ENCODE peak calls at places on chromosomes 12 and 14, in six cellular contexts. H is stomach, P is neural progenitor cell, E is kidney, N is GM06990, C is bronchial epithelial cell. Q is an unnamed sample.

GRCh38 chr14:73374218-73374617 is 84.1 kb downstream of the NUMB start:
- DNase-seq in C (no peak), N (no peak), E (no peak), P (no peak), H (no peak), Q (no peak)

GRCh38 chr12:100234591-100235304 is 32.1 kb downstream of the DEPDC4 start:
- DNase-seq in E (no peak), H (no peak), P (peak; percentile 31), N (peak; percentile 6), C (peak; percentile 59), Q (no peak)

GRCh38 chr12:71392521-71393145 is 47.0 kb upstream of the LGR5 start:
- DNase-seq in C (peak; percentile 84), H (no peak), E (no peak), N (no peak), P (peak; percentile 74), Q (no peak)

GRCh38 chr12:66688836-66689439 is 10.1 kb upstream of the GRIP1 start:
- DNase-seq in H (peak; percentile 51), E (no peak), P (peak; percentile 84), N (peak; percentile 35), C (peak; percentile 58), Q (peak; percentile 49)

GRCh38 chr14:70601162-70601561 is 707 bp upstream of the MED6 start:
- DNase-seq in N (no peak), P (peak; percentile 7), E (no peak), C (peak; percentile 72), H (no peak), Q (no peak)

GRCh38 chr14:71143391-71144290 is 236.4 kb downstream of the PCNX1 start:
- DNase-seq in E (no peak), H (no peak), C (peak; percentile 99), N (no peak), P (no peak), Q (no peak)

GRCh38 chr12:2258035-2258434 is 205.2 kb downstream of the CACNA1C start:
- DNase-seq in C (no peak), E (no peak), N (no peak), H (no peak), P (no peak), Q (no peak)

GRCh38 chr12:107903377-107904061 is 129.0 kb downstream of the ASCL4 start:
- DNase-seq in E (peak; percentile 87), C (no peak), P (peak; percentile 88), N (peak; percentile 93), H (peak; percentile 76), Q (peak; percentile 37)

GRCh38 chr12:16056910-16057309 is 145.8 kb downstream of the DERA start:
- DNase-seq in C (no peak), P (no peak), E (no peak), N (no peak), H (no peak), Q (no peak)

GRCh38 chr12:5172886-5173285 is 129.2 kb downstream of the KCNA5 start:
- DNase-seq in H (no peak), C (no peak), N (no peak), P (no peak), E (no peak), Q (no peak)

GRCh38 chr14:66979083-66979974 is 209.9 kb upstream of the GARIN2 start:
- DNase-seq in C (no peak), N (no peak), P (no peak), H (no peak), E (no peak), Q (no peak)

GRCh38 chr14:24741871-24742270 is 107.9 kb upstream of the GZMB start:
- DNase-seq in C (peak; percentile 45), E (no peak), P (no peak), N (no peak), H (no peak), Q (no peak)

GRCh38 chr12:95200128-95200973 is 16.9 kb downstream of the FGD6 start:
- DNase-seq in C (peak; percentile 60), E (no peak), P (no peak), N (no peak), H (no peak), Q (no peak)

GRCh38 chr14:56514663-56515371 is 64.8 kb upstream of the TMEM260 start:
- DNase-seq in E (no peak), P (no peak), C (no peak), N (no peak), H (no peak), Q (no peak)

GRCh38 chr12:26719852-26720251 is 113.1 kb downstream of the ITPR2 start:
- DNase-seq in H (no peak), P (no peak), C (no peak), N (no peak), E (no peak), Q (no peak)
- TF ChIP-seq CTCF in H (no peak), P (peak; percentile 24), C (no peak), N (no peak), E (no peak), Q (peak; percentile 22)

GRCh38 chr12:6827982-6828670 is at the start of gene P3H3:
- DNase-seq in H (no peak), C (peak; percentile 19), E (peak; percentile 84), P (peak; percentile 70), N (no peak), Q (peak; percentile 53)
- TF ChIP-seq CTCF in H (no peak), C (no peak), E (no peak), P (peak; percentile 28), N (no peak), Q (no peak)

GRCh38 chr14:105247026-105247425 is 1.3 kb upstream of the BTBD6 start:
- DNase-seq in E (no peak), N (no peak), H (no peak), C (no peak), P (no peak), Q (no peak)

GRCh38 chr14:105249175-105250007 is 1.1 kb downstream of the BTBD6 start:
- DNase-seq in C (peak; percentile 12), P (peak; percentile 52), H (peak; percentile 35), N (no peak), E (peak; percentile 75), Q (no peak)

GRCh38 chr14:105250008-105250366 is 1.7 kb downstream of the BTBD6 start:
- DNase-seq in N (no peak), H (no peak), C (no peak), P (no peak), E (peak; percentile 66), Q (no peak)

GRCh38 chr14:105247715-105248367 is 492 bp upstream of the BTBD6 start:
- DNase-seq in N (no peak), C (no peak), E (no peak), P (peak; percentile 14), H (no peak), Q (no peak)

DNA sequence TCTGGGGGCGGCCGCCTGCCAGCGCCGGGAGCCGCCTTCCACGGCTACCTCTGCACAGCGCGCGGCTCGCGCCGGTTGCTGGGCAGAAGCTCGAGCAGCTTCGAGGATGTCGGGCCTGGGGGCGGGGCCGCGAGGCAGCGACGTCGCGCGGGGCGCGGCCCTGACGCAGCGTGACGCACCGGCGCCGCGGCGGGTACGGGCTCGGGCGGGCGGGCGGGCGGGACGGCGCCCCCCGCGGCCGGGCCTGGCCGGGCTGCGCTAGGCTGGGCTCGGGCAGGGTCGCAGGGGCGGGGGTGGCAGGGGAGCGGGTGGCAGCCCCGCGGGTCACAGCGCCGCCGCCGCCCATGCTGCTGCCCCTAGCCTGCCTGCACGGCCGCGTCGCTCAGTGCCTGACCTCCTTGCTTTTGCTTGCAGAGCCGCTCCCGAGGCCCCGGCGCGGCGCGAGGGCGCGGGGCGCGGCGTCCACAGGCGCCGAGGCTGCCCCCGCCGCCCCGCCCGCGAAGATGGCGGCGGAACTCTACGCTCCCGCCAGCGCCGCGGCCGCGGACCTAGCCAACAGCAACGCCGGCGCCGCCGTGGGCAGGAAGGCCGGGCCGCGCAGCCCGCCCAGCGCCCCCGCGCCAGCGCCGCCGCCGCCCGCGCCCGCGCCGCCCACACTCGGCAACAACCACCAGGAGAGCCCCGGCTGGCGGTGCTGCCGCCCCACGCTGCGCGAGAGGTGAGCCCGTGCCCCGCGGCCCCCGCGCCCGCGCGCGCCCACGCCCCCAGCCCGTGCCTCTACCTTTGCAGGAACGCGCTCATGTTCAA is at the start of gene BTBD6:
- DNase-seq in E (peak; percentile 95), H (peak; percentile 91), C (peak; percentile 69), P (peak; percentile 94), N (peak; percentile 93), Q (peak; percentile 90)
- TF ChIP-seq CTCF in E (no peak), H (no peak), C (no peak), P (no peak), N (no peak), Q (no peak)

GRCh38 chr14:76564471-76565119 is 188.7 kb downstream of the ESRRB start:
- DNase-seq in E (no peak), H (no peak), P (peak; percentile 20), C (no peak), N (no peak), Q (no peak)
- TF ChIP-seq CTCF in E (no peak), H (no peak), P (peak; percentile 42), C (peak; percentile 11), N (peak; percentile 34), Q (no peak)

DNA sequence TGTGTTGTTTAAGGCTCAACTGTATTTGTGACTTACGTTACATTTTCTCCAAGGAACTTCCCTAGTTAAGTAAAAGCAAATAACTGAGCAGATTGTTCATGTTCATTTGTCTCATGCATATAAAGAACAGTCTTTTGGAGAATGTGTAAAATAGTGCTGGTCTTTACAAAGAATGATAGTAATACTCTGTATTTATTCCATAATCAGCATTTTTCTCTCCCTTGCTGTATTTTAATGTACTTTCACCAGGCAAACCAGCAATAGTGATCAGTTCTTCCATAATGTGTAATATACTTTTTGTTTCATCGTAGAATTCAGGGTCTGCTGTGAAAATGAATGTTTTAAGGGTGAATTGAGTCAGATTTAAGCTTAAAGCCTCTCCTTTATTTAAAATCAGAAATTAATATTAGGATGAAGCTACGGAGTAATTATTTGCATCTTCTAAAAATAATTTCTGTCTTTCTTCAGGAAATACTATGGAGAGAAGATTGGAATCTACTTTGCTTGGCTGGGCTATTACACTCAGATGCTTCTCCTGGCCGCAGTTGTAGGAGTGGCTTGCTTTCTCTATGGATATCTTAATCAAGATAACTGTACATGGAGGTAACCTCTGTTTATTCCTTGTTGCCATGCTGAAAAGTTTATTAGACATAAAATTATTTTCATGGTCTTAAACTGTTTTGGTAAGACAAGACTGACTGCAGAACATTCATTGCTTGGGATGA is 141.1 kb downstream of the ANO6 start:
- DNase-seq in N (no peak), C (no peak), E (no peak), H (no peak), P (no peak), Q (no peak)
- TF ChIP-seq CTCF in N (no peak), C (no peak), E (no peak), H (no peak), P (no peak), Q (no peak)